ENCODE peak calls at places on chromosomes 5 and 9, in seven cellular contexts. P is MCF 10A; K is adrenal gland; W is astrocyte of the spinal cord; A is AG04450; X is psoas muscle; D is CD4-positive, alpha-beta T cell. I is an unnamed sample.

GRCh38 chr9:1115370-1115769 is 65.2 kb downstream of the DMRT2 start:
- DNase-seq in P (no peak), A (no peak), W (no peak), D (no peak), K (no peak), X (no peak), I (no peak)

GRCh38 chr9:130400870-130401269 is 43.9 kb upstream of the ASS1 start:
- DNase-seq in X (no peak), P (no peak), W (no peak), K (no peak), A (no peak), D (no peak), I (no peak)

GRCh38 chr9:4596165-4596922 is 65.8 kb upstream of the PLPP6 start:
- DNase-seq in K (no peak), P (peak; percentile 32), A (no peak), D (peak; percentile 55), W (peak; percentile 12), X (no peak), I (peak; percentile 16)

GRCh38 chr5:34869256-34869655 is 30.3 kb downstream of the TTC23L start:
- DNase-seq in D (no peak), A (no peak), W (no peak), X (no peak), K (no peak), P (no peak), I (no peak)

GRCh38 chr9:7570107-7570720 is 229.4 kb downstream of the DMAC1 start:
- DNase-seq in X (peak; percentile 10), A (no peak), W (peak; percentile 32), K (peak; percentile 36), P (peak; percentile 81), D (peak; percentile 51), I (peak; percentile 71)

GRCh38 chr9:86668488-86668887 is 278.8 kb downstream of the GAS1 start:
- DNase-seq in A (no peak), K (no peak), X (no peak), D (no peak), P (no peak), W (no peak), I (no peak)

GRCh38 chr9:116267021-116267420 is 113.4 kb downstream of the PAPPA start:
- DNase-seq in K (no peak), D (no peak), P (peak; percentile 28), X (no peak), A (peak; percentile 43), W (peak; percentile 50), I (no peak)

GRCh38 chr9:123686849-123687233 is 243.1 kb downstream of the DENND1A start:
- DNase-seq in A (no peak), P (no peak), K (no peak), X (no peak), D (no peak), W (no peak), I (no peak)

GRCh38 chr9:22214021-22214420 is 204.9 kb upstream of the CDKN2B start:
- DNase-seq in W (peak; percentile 40), X (no peak), K (no peak), D (no peak), A (no peak), P (no peak), I (no peak)

GRCh38 chr5:157222506-157223230 is 42.0 kb downstream of the ITK start:
- DNase-seq in A (no peak), K (no peak), P (peak; percentile 31), W (peak; percentile 67), D (peak; percentile 46), X (no peak), I (no peak)

GRCh38 chr5:178431063-178431776 is 159.0 kb downstream of the COL23A1 start:
- DNase-seq in P (no peak), X (no peak), W (no peak), D (no peak), K (no peak), A (no peak), I (no peak)

GRCh38 chr9:15298362-15298761 is 8.7 kb downstream of the TTC39B start:
- DNase-seq in W (no peak), X (no peak), P (no peak), K (no peak), A (no peak), D (no peak), I (no peak)

GRCh38 chr5:76547242-76547890 is 75.8 kb downstream of the F2RL2 start:
- DNase-seq in P (no peak), D (peak; percentile 34), A (no peak), X (no peak), K (no peak), W (no peak), I (no peak)

GRCh38 chr9:79829566-79830347 is 258.0 kb downstream of the TLE4 start:
- DNase-seq in W (no peak), X (no peak), K (no peak), D (no peak), A (no peak), P (no peak), I (no peak)
- TF ChIP-seq CTCF in W (no peak), X (no peak), K (no peak), D (no peak), A (no peak), P (no peak), I (no peak)

GRCh38 chr9:105639936-105640335 is 22.3 kb upstream of the TAL2 start:
- DNase-seq in X (no peak), W (no peak), K (no peak), A (no peak), P (no peak), D (no peak), I (no peak)

GRCh38 chr9:105632807-105633206 is 29.4 kb upstream of the TAL2 start:
- DNase-seq in W (no peak), P (no peak), D (no peak), K (no peak), X (no peak), A (no peak), I (no peak)

GRCh38 chr9:105633373-105633772 is 28.9 kb upstream of the TAL2 start:
- DNase-seq in X (no peak), A (no peak), W (no peak), K (no peak), D (no peak), P (no peak), I (no peak)

GRCh38 chr9:105636331-105636730 is 25.9 kb upstream of the TAL2 start:
- DNase-seq in W (no peak), D (no peak), P (no peak), A (no peak), X (no peak), K (no peak), I (no peak)

DNA sequence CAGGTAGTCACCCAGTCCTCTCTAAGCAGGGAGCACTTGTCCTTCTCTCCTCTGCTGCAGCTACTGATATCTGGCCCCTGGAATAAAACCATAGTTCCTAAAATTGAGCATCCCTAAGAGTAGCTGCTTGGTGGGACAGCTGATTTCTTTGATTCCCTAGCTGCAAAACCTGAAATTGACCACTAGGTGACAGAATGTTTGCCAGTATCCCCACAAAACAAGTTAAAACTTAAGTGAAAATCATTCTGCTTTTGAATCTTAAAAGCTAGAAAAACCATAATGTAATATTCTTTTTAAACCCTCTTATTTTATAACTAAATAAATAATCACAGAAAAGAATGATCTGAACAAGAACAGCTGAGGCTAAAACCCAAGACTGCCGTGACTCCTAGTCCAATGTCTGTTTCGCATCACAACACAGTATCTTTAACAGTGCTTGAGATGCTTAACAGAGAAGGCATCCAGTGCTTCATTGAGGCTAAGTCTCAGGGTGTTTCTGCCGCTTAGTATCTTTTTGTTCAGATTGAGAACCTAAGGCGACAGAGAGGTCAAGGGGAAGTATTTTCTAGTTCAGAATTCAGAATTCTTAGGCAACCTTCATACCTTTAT is 24.4 kb upstream of the TAL2 start:
- DNase-seq in P (no peak), A (no peak), K (no peak), X (no peak), W (no peak), D (no peak), I (no peak)
- TF ChIP-seq CTCF in P (peak; percentile 38), A (peak; percentile 60), K (no peak), X (peak; percentile 30), W (peak; percentile 56), D (peak; percentile 18), I (peak; percentile 81)

DNA sequence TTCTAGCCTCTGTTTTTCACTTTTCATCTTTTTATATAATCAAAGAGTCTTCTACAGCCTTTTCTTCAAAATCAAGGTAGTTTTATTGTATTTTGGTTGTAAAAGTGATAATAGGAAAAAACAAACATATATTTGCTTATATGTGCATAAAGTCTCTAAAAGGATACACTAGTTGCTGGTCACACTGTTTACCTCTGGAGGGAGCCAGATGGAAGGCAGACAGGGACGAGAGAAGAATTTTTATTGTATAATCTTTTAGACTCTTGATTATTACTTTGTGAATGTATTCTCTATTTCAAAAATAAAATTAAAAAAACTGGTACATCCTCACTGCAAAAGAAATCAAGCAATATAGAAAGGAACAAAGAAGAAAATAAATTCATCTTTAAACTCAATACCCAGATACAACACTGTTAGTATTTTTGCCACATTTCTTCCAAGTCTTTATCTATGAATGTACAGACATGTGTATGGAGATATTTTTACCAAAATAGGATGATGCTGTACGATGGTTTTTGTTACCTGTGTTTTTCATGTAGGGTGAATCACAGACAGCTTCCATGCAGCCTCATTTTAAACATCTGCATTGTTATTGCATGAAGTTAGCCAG is 6.1 kb upstream of the RNF183 start:
- DNase-seq in A (peak; percentile 10), P (peak; percentile 64), K (peak; percentile 32), X (no peak), D (no peak), W (peak; percentile 49), I (no peak)
- TF ChIP-seq CTCF in A (peak; percentile 82), P (peak; percentile 58), K (peak; percentile 71), X (peak; percentile 58), D (peak; percentile 56), W (peak; percentile 84), I (peak; percentile 19)

GRCh38 chr9:114349713-114350480 is 20.2 kb downstream of the ORM2 start:
- DNase-seq in A (no peak), W (no peak), P (no peak), D (no peak), K (no peak), X (no peak), I (no peak)

GRCh38 chr9:114348261-114348905 is 18.7 kb downstream of the ORM2 start:
- DNase-seq in D (no peak), W (no peak), K (no peak), P (no peak), X (no peak), A (no peak), I (no peak)

GRCh38 chr9:114348906-114349482 is 19.3 kb downstream of the ORM2 start:
- DNase-seq in P (peak; percentile 97), K (peak; percentile 95), W (peak; percentile 98), X (peak; percentile 65), D (no peak), A (peak; percentile 94), I (no peak)

GRCh38 chr9:114351932-114352331 is 22.3 kb downstream of the ORM2 start:
- DNase-seq in K (no peak), D (no peak), X (no peak), W (no peak), A (no peak), P (no peak), I (no peak)

GRCh38 chr9:114350636-114351396 is 21.1 kb downstream of the ORM2 start:
- DNase-seq in K (no peak), P (no peak), A (no peak), X (no peak), W (no peak), D (no peak), I (no peak)
- TF ChIP-seq CTCF in K (no peak), P (no peak), A (no peak), X (no peak), W (no peak), D (no peak), I (no peak)

GRCh38 chr5:56481147-56481997 is 248.2 kb upstream of the ANKRD55 start:
- DNase-seq in P (peak; percentile 14), D (peak; percentile 19), A (no peak), W (peak; percentile 64), X (peak; percentile 33), K (peak; percentile 56), I (peak; percentile 52)
- TF ChIP-seq CTCF in P (no peak), D (peak; percentile 46), A (peak; percentile 55), W (peak; percentile 51), X (no peak), K (no peak), I (peak; percentile 47)